ENCODE peak calls at places on chromosomes 2 and 18, in ten cellular contexts. H is bronchial epithelial cell, G is choroid plexus epithelial cell, Z is K562, E is GM23338, F is lung, W is foreskin fibroblast, Y is OCI-LY7, U is adrenal gland, T is neural progenitor cell. J is an unnamed sample.

GRCh38 chr2:175414872-175415487 is 233.5 kb upstream of the ATP5MC3 start:
- DNase-seq in W (peak; percentile 84), T (peak; percentile 72), Y (peak; percentile 2), F (peak; percentile 58), E (peak; percentile 77), Z (peak; percentile 56), G (peak; percentile 76), H (peak; percentile 66), U (peak; percentile 50), J (peak; percentile 65)

GRCh38 chr2:85439986-85440385 is 21.5 kb downstream of the SH2D6 start:
- DNase-seq in W (no peak), Y (no peak), F (no peak), Z (no peak), G (no peak), U (no peak), H (no peak), T (no peak), E (no peak), J (no peak)

GRCh38 chr18:55501594-55502345 is 86.2 kb downstream of the TCF4 start:
- DNase-seq in U (no peak), E (peak; percentile 66), T (peak; percentile 68), Y (no peak), H (no peak), Z (no peak), W (no peak), F (no peak), G (no peak), J (peak; percentile 60)

GRCh38 chr18:49597152-49597551 is 35.3 kb downstream of the LIPG start:
- DNase-seq in H (peak; percentile 39), G (no peak), U (no peak), Y (no peak), Z (no peak), W (no peak), T (peak; percentile 30), F (no peak), E (peak; percentile 32), J (no peak)

GRCh38 chr2:80490964-80491363 is 186.4 kb upstream of the LRRTM1 start:
- DNase-seq in T (no peak), G (no peak), Y (no peak), E (no peak), H (peak; percentile 8), W (no peak), Z (no peak), U (no peak), F (no peak), J (no peak)

GRCh38 chr18:3402962-3403585 is 46.9 kb upstream of the TGIF1 start:
- DNase-seq in U (no peak), F (no peak), H (peak; percentile 56), G (peak; percentile 79), T (no peak), E (no peak), W (peak; percentile 54), Z (peak; percentile 40), Y (peak; percentile 68), J (peak; percentile 75)

GRCh38 chr2:207136872-207137271 is 28.9 kb downstream of the KLF7 start:
- DNase-seq in W (no peak), F (no peak), H (no peak), G (no peak), E (no peak), T (no peak), Z (no peak), U (no peak), Y (no peak), J (no peak)

GRCh38 chr2:23635666-23636340 is 250.8 kb downstream of the KLHL29 start:
- DNase-seq in T (no peak), Y (no peak), Z (no peak), F (no peak), U (no peak), W (no peak), H (no peak), E (no peak), G (no peak), J (no peak)

GRCh38 chr18:62863629-62864028 is 148.3 kb downstream of the PHLPP1 start:
- DNase-seq in W (peak; percentile 85), T (no peak), E (no peak), Y (no peak), U (no peak), Z (peak; percentile 4), G (peak; percentile 66), H (peak; percentile 29), F (no peak), J (peak; percentile 58)

GRCh38 chr2:10971855-10972348 is 60.2 kb downstream of the KCNF1 start:
- DNase-seq in H (no peak), T (peak; percentile 87), W (no peak), G (no peak), Z (no peak), F (no peak), U (no peak), Y (no peak), E (no peak), J (no peak)

GRCh38 chr2:5690231-5690630 is 2.0 kb upstream of the SOX11 start:
- DNase-seq in G (no peak), Z (no peak), Y (no peak), H (no peak), U (no peak), E (no peak), T (peak; percentile 23), F (no peak), W (no peak), J (no peak)

GRCh38 chr2:111119004-111119846 is 1.5 kb upstream of the BCL2L11 start:
- DNase-seq in H (no peak), U (peak; percentile 30), T (peak; percentile 44), Z (no peak), G (peak; percentile 24), E (peak; percentile 43), F (no peak), W (peak; percentile 13), Y (peak; percentile 30), J (no peak)

GRCh38 chr2:231673348-231673770 is 35.0 kb upstream of the PTMA start:
- DNase-seq in H (peak; percentile 74), Z (peak; percentile 60), W (no peak), Y (peak; percentile 54), E (peak; percentile 98), T (peak; percentile 78), G (peak; percentile 73), U (no peak), F (peak; percentile 89), J (no peak)

GRCh38 chr2:226995625-226996041 is 159.8 kb downstream of the RHBDD1 start:
- DNase-seq in H (peak; percentile 55), Y (no peak), W (peak; percentile 24), U (peak; percentile 80), E (no peak), T (no peak), G (peak; percentile 94), Z (no peak), F (no peak), J (peak; percentile 94)

DNA sequence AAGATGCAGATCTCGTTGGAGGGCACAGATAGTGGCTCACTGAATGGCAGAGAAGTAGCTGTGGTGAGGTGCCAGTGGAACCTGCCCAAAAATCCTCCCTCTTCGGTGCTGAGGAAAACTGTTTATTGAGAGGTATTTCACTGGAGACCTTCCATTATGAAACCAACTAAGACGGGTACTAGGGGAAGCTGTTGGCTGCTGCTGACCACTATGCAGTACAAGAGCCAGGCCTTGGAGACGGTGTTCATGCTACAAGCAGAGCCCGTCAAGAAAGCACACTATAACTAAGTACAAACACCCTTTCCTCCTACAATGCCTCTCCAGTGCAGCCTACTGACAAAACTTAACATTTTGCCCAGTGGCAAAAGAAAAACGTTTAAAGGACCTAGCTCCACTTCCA is 4.6 kb downstream of the ARL5A start:
- DNase-seq in U (no peak), F (no peak), E (peak; percentile 17), H (no peak), T (peak; percentile 7), Y (no peak), G (no peak), W (peak; percentile 4), Z (peak; percentile 41), J (no peak)
- H3K4me3 ChIP-seq in U (no peak overlapping the region), F (no peak overlapping the region), E (no peak overlapping the region), H (no peak overlapping the region), T (no peak overlapping the region), Y (no peak overlapping the region), G (no peak overlapping the region), W (no peak overlapping the region), Z (no peak overlapping the region), J (no peak overlapping the region)

DNA sequence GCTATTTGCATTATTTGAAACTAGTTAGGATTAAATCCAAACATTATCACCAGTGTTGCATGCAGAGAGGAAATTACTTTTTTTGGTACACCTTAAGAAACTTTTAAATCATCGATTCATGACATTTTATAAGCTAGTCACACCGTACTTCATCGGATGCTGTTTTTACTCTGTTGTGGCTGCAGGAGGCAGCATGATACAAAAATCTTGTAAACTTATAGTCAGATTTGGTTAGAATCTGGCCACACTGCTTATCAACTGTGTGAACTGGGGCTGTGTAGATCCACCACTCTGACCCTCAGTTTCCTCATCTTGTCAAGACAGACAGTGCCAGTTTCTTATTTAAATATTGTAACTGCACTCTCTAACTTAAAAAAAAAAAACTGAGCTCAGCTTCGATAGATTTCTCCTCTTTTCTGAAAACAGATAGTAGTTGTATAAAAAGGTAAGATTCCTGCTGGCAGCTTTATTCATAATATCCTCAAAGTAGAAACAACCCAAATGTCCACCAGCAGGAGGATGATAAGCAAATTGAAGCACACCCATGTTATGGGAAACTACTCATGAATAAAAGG is 77.8 kb downstream of the RAPGEF4 start:
- DNase-seq in Y (no peak), G (peak; percentile 58), E (peak; percentile 43), W (peak; percentile 54), F (no peak), U (no peak), H (peak; percentile 39), Z (peak; percentile 6), T (no peak), J (peak; percentile 71)
- TF ChIP-seq CTCF in Y (peak; percentile 21), G (peak; percentile 66), E (peak; percentile 53), W (peak; percentile 49), F (peak; percentile 23), U (peak; percentile 55), H (peak; percentile 41), Z (no peak), T (peak; percentile 44), J (peak; percentile 49)

GRCh38 chr2:14074691-14075090 is 557.8 kb upstream of the LRATD1 start:
- DNase-seq in F (no peak), E (no peak), H (no peak), Z (no peak), G (no peak), U (no peak), W (no peak), T (no peak), Y (no peak), J (no peak)
- H3K4me3 ChIP-seq in F (no peak overlapping the region), E (no peak overlapping the region), H (no peak overlapping the region), Z (no peak overlapping the region), G (no peak overlapping the region), U (no peak overlapping the region), W (no peak overlapping the region), T (no peak overlapping the region), Y (no peak overlapping the region), J (no peak overlapping the region)

DNA sequence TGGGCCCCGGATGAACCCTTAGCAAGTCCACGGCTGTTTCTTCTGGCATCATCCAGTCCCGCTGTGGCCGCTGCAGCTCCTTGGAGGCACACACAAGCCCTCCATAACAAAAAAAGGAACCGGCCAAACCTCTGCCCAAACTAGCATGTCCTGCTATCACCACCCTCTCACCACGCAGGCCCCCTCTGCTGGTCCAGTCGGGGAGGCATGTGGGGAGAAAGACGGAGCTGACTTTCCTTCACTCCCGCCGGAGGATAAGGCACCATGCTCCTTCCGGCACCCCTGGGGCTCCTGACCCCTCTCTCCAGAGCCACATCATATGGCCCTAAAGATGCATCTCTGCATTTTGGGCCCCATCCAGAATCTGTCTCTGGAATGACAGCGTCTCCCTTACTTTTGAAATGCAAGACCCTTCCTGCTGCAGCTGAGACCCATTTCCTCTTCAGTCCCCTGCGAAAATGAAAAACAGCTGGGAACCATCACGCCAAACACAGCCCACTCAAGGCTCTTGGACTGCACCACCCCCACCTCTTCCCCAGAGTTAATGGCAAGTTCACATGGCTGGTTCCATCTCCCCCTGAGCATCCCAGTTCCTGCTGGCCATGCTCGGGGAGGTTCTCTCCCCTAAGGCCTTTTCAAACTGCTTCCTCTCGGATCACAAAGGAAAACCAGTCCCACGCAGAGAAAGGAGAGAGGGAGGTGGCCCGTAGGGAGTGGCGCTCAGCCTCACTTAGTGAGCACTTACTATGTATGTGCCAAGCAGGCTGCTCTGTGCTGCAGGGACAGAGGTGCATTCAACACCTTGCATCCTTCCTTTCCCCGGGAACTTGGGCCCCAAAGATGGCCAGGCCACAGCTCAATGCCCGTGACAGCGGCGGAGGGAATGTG is 35.2 kb upstream of the MLPH start:
- DNase-seq in W (peak; percentile 83), E (peak; percentile 72), T (peak; percentile 48), F (no peak), H (no peak), Y (no peak), U (no peak), Z (no peak), G (peak; percentile 57), J (peak; percentile 56)
- TF ChIP-seq CTCF in W (peak; percentile 49), E (peak; percentile 50), T (peak; percentile 51), F (no peak), H (no peak), Y (no peak), U (no peak), Z (no peak), G (peak; percentile 75), J (peak; percentile 54)

J was measured in cardiac fibroblast.